ENCODE peak calls at places on chromosomes 5 and 9, in four cellular contexts. V is stimulated activated CD4-positive, alpha-beta T cell treated with anti-CD3 and anti-CD28 coated beads, Interleukin-15, amount 100 ng/mL, for 24 hours; G is EH; U is sciatic nerve. O is an unnamed sample.

GRCh38 chr5:38265546-38266179 is 7.3 kb downstream of the EGFLAM start:
- DNase-seq in G (peak), U (peak), V (peak), O (peak)

GRCh38 chr9:38026021-38026809 is 42.8 kb downstream of the SHB start:
- DNase-seq in G (peak), V (no peak), U (no peak), O (peak)

GRCh38 chr9:6356441-6356840 is 28.3 kb downstream of the TPD52L3 start:
- DNase-seq in G (peak), U (no peak), V (no peak), O (no peak)

GRCh38 chr9:134497283-134497860 is 144.2 kb upstream of the COL5A1 start:
- DNase-seq in V (no peak), G (no peak), U (no peak), O (no peak)

GRCh38 chr5:152246401-152246800 is 158.7 kb downstream of the NMUR2 start:
- DNase-seq in U (no peak), V (peak), G (peak), O (peak)

GRCh38 chr5:160064441-160064840 is 54.8 kb downstream of the PWWP2A start:
- DNase-seq in V (no peak), G (no peak), U (no peak), O (no peak)

GRCh38 chr5:79512692-79513518 is 1.0 kb downstream of the HOMER1 start:
- DNase-seq in V (peak), G (peak), U (no peak), O (no peak)

GRCh38 chr5:172452398-172453205 is 1.7 kb downstream of the SH3PXD2B start:
- DNase-seq in G (peak), V (no peak), U (no peak), O (peak)